ENCODE peak calls at places on chromosome X, in four cellular contexts. B is CD8-positive, alpha-beta T cell; M is stimulated activated CD8-positive, alpha-beta memory T cell treated with anti-CD3 and anti-CD28 coated beads, Interleukin-4, amount 100 ng/mL, for 48 hours; A is NCI-H187. Z is an unnamed sample.

GRCh38 chrX:53606456-53606855 is 80.1 kb downstream of the HUWE1 start:
- DNase-seq in B (no peak), M (no peak), A (no peak), Z (no peak)

GRCh38 chrX:11558972-11559371 is 106.7 kb downstream of the ARHGAP6 start:
- DNase-seq in B (peak), M (peak), A (no peak), Z (no peak)

GRCh38 chrX:112670964-112671363 is 8.8 kb downstream of the LHFPL1 start:
- DNase-seq in B (no peak), M (no peak), A (no peak), Z (no peak)

GRCh38 chrX:106894392-106894909 is 8.7 kb downstream of the RIPPLY1 start:
- DNase-seq in B (peak), M (peak), A (no peak), Z (no peak)

GRCh38 chrX:95071621-95072020 is 1397.6 kb downstream of the FAM133A start:
- DNase-seq in B (no peak), M (no peak), A (no peak), Z (peak)

GRCh38 chrX:41858161-41858775 is 65.1 kb downstream of the CASK start:
- DNase-seq in B (no peak), M (no peak), A (no peak), Z (no peak)

GRCh38 chrX:2767631-2768455 is 16.0 kb downstream of the XG start:
- DNase-seq in B (no peak), M (no peak), A (no peak), Z (no peak)

GRCh38 chrX:1491851-1492349 is 39.2 kb upstream of the ASMTL start:
- DNase-seq in B (peak), M (peak), A (no peak), Z (peak)

GRCh38 chrX:84046403-84046984 is 141.5 kb downstream of the RPS6KA6 start:
- DNase-seq in B (peak), M (no peak), A (no peak), Z (peak)

GRCh38 chrX:281166-281999 is at the start of gene PLCXD1:
- DNase-seq in B (no peak), M (peak), A (no peak), Z (peak)

GRCh38 chrX:115650916-115651315 is 89.9 kb downstream of the PLS3 start:
- DNase-seq in B (no peak), M (no peak), A (peak), Z (no peak)

Z was measured in chondrocyte.